ENCODE peak calls at places on chromosomes 4 and X, in six cellular contexts. One of them, this sample, is unnamed.
A peak's percentile ranks its signal among the peaks of the same experiment; 100 is the strongest.

GRCh38 chr4:38634047-38634759 is 29.8 kb upstream of the KLF3 start:
- DNase-seq in HL-60: no peak
- DNase-seq in transverse colon: no peak
- DNase-seq in endothelial cell of umbilical vein: no peak
- DNase-seq in HepG2: no peak
- DNase-seq in SK-N-SH: no peak
- DNase-seq in this sample: no peak

GRCh38 chr4:170005472-170005871 is 20.7 kb downstream of the MFAP3L start:
- DNase-seq in HL-60: no peak
- DNase-seq in transverse colon: no peak
- DNase-seq in endothelial cell of umbilical vein: no peak
- DNase-seq in HepG2: no peak
- DNase-seq in SK-N-SH: no peak
- DNase-seq in this sample: no peak

GRCh38 chr4:39732728-39733127 is 34.8 kb downstream of the UBE2K start:
- DNase-seq in HL-60: no peak
- DNase-seq in transverse colon: no peak
- DNase-seq in endothelial cell of umbilical vein: no peak
- DNase-seq in HepG2: no peak
- DNase-seq in SK-N-SH: no peak
- DNase-seq in this sample: no peak

GRCh38 chr4:105666693-105667092 is 41.8 kb downstream of the INTS12 start:
- DNase-seq in HL-60: no peak
- DNase-seq in transverse colon: no peak
- DNase-seq in endothelial cell of umbilical vein: peak; percentile 1
- DNase-seq in HepG2: no peak
- DNase-seq in SK-N-SH: no peak
- DNase-seq in this sample: peak; percentile 47

GRCh38 chrX:21354725-21355124 is 19.5 kb upstream of the CNKSR2 start:
- DNase-seq in HL-60: no peak
- DNase-seq in transverse colon: no peak
- DNase-seq in endothelial cell of umbilical vein: no peak
- DNase-seq in HepG2: peak; percentile 1
- DNase-seq in SK-N-SH: no peak
- DNase-seq in this sample: no peak

GRCh38 chr4:8330821-8331566 is 61.4 kb downstream of the HTRA3 start:
- DNase-seq in HL-60: no peak
- DNase-seq in transverse colon: peak; percentile 23
- DNase-seq in endothelial cell of umbilical vein: no peak
- DNase-seq in HepG2: no peak
- DNase-seq in SK-N-SH: no peak
- DNase-seq in this sample: no peak

GRCh38 chr4:153520227-153520626 is 54.1 kb downstream of the TMEM131L start:
- DNase-seq in HL-60: no peak
- DNase-seq in transverse colon: no peak
- DNase-seq in endothelial cell of umbilical vein: no peak
- DNase-seq in HepG2: no peak
- DNase-seq in SK-N-SH: no peak
- DNase-seq in this sample: no peak

GRCh38 chr4:185395255-185395955 is at the start of gene LRP2BP:
- DNase-seq in HL-60: no peak
- DNase-seq in transverse colon: no peak
- DNase-seq in endothelial cell of umbilical vein: peak; percentile 46
- DNase-seq in HepG2: peak; percentile 59
- DNase-seq in SK-N-SH: no peak
- DNase-seq in this sample: no peak

GRCh38 chrX:151019837-151020236 is 36.7 kb downstream of the HMGB3 start:
- DNase-seq in HL-60: no peak
- DNase-seq in transverse colon: no peak
- DNase-seq in endothelial cell of umbilical vein: no peak
- DNase-seq in HepG2: no peak
- DNase-seq in SK-N-SH: no peak
- DNase-seq in this sample: no peak

GRCh38 chr4:17309567-17310268 is 202.2 kb downstream of the QDPR start:
- DNase-seq in HL-60: no peak
- DNase-seq in transverse colon: no peak
- DNase-seq in endothelial cell of umbilical vein: peak; percentile 13
- DNase-seq in HepG2: no peak
- DNase-seq in SK-N-SH: no peak
- DNase-seq in this sample: no peak

GRCh38 chr4:99811850-99812249 is 4.8 kb upstream of the DAPP1 start:
- DNase-seq in HL-60: peak; percentile 51
- DNase-seq in transverse colon: peak; percentile 45
- DNase-seq in endothelial cell of umbilical vein: peak; percentile 40
- DNase-seq in HepG2: peak; percentile 15
- DNase-seq in SK-N-SH: no peak
- DNase-seq in this sample: peak; percentile 80

GRCh38 chr4:155703486-155704227 is 37.0 kb downstream of the GUCY1A1 start:
- DNase-seq in HL-60: no peak
- DNase-seq in transverse colon: no peak
- DNase-seq in endothelial cell of umbilical vein: no peak
- DNase-seq in HepG2: no peak
- DNase-seq in SK-N-SH: no peak
- DNase-seq in this sample: no peak

GRCh38 chr4:7270121-7270520 is 77.8 kb downstream of the SORCS2 start:
- DNase-seq in HL-60: no peak
- DNase-seq in transverse colon: no peak
- DNase-seq in endothelial cell of umbilical vein: no peak
- DNase-seq in HepG2: no peak
- DNase-seq in SK-N-SH: no peak
- DNase-seq in this sample: no peak

GRCh38 chr4:154574311-154574710 is 11.5 kb downstream of the FGB start:
- DNase-seq in HL-60: no peak
- DNase-seq in transverse colon: no peak
- DNase-seq in endothelial cell of umbilical vein: no peak
- DNase-seq in HepG2: no peak
- DNase-seq in SK-N-SH: no peak
- DNase-seq in this sample: no peak

GRCh38 chr4:41957634-41958033 is 22.4 kb downstream of the TMEM33 start:
- DNase-seq in HL-60: no peak
- DNase-seq in transverse colon: no peak
- DNase-seq in endothelial cell of umbilical vein: peak; percentile 31
- DNase-seq in HepG2: peak; percentile 27
- DNase-seq in SK-N-SH: peak; percentile 41
- DNase-seq in this sample: peak; percentile 82

DNA sequence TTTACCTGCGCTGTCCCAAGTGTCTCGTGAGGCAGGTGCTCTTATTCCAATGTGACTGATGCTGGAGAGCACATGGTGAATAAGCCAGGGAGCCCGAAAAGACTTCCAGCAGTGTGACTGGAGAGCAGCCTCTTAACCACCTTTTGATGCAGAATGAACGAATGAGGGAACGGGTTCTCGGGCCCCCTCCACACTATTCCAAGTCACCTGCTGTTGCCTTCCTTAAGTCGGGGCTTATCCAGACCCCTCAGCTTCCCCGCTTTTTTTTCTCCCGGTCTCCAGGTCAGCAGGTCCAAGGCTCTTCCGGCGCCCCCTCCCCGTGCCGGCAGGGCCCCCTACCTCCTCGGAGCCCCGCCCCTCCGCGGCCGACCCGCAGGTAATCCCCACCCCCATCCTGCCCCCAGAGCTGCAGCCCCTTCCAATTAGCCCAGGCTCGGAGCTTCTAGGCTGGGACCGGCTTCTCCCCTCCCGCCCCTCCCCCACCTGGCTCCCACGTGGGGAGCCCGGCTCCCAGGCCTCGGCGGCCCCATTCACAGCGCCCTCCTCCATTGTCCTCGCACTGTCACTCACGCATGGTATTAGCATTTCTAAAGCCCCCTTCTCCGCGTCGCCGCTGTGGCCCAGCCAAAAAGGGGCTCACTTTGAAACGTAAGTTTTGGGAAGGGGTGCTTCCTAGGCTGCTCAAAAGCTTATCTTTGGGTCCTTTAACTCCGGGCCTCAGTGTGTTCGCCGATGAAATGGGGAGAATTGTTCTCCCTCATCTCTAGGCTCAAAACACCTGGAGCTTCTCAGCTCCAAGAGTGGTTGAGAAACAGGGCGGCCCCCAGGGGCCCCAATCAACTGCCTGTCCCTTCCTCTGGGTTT is 56.2 kb upstream of the PJA1 start:
- DNase-seq in HL-60: no peak
- DNase-seq in transverse colon: no peak
- DNase-seq in endothelial cell of umbilical vein: no peak
- DNase-seq in HepG2: no peak
- DNase-seq in SK-N-SH: no peak
- DNase-seq in this sample: peak; percentile 58
- H3K27ac ChIP-seq in HL-60: no peak overlapping the region
- H3K27ac ChIP-seq in transverse colon: no peak overlapping the region
- H3K27ac ChIP-seq in endothelial cell of umbilical vein: no peak overlapping the region
- H3K27ac ChIP-seq in HepG2: no peak overlapping the region
- H3K27ac ChIP-seq in SK-N-SH: no peak overlapping the region
- H3K27ac ChIP-seq in this sample: no peak overlapping the region

GRCh38 chr4:173522160-173522873 is 7.7 kb downstream of the HAND2 start:
- DNase-seq in HL-60: no peak
- DNase-seq in transverse colon: peak; percentile 71
- DNase-seq in endothelial cell of umbilical vein: peak; percentile 29
- DNase-seq in HepG2: no peak
- DNase-seq in SK-N-SH: peak; percentile 73
- DNase-seq in this sample: peak; percentile 81
- TF ChIP-seq POLR2AphosphoS5 in HL-60: no peak
- TF ChIP-seq POLR2AphosphoS5 in transverse colon: peak; percentile 6
- TF ChIP-seq POLR2AphosphoS5 in endothelial cell of umbilical vein: no peak
- TF ChIP-seq POLR2AphosphoS5 in HepG2: no peak
- TF ChIP-seq POLR2AphosphoS5 in SK-N-SH: peak; percentile 89
- TF ChIP-seq POLR2AphosphoS5 in this sample: no peak

GRCh38 chr4:19735012-19735411 is 516.7 kb upstream of the SLIT2 start:
- DNase-seq in HL-60: no peak
- DNase-seq in transverse colon: no peak
- DNase-seq in endothelial cell of umbilical vein: no peak
- DNase-seq in HepG2: no peak
- DNase-seq in SK-N-SH: no peak
- DNase-seq in this sample: no peak

GRCh38 chr4:19739101-19739651 is 512.5 kb upstream of the SLIT2 start:
- DNase-seq in HL-60: no peak
- DNase-seq in transverse colon: no peak
- DNase-seq in endothelial cell of umbilical vein: peak; percentile 96
- DNase-seq in HepG2: no peak
- DNase-seq in SK-N-SH: no peak
- DNase-seq in this sample: no peak

DNA sequence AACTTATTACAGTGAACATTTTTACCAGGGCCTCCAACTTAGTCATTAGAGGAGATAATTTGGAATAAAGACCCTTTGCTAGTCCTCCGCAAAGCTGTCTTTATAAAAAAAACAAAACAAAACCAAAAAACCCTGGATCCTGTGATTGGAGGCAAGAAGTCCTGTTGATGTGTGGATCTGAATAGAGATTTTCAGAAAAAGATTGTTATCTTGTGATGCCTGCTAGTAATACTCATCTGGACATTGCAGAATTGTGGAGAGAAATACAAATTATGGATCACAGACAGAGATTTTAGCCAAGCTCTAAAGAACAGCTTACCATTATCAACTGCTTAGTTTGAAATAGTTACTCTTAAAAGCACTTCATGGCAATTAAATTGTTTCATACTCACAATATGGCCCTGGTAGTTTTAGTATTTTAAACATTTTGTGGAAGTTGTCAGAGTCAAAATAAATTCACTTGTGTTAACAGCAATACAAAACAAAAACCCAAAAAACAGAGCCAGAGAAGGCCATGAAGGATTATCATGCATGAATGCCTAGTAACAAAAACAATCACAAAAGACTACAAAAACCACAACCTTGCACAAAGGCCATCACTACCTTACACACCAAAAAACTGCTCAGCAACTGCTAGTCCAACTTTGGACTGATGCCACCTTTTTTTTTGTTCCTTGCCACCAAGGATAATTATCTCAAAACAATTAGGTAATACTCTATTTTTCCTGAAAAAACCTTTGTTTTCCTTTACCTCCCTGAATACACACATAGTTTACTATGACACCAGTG is 514.5 kb upstream of the SLIT2 start:
- DNase-seq in HL-60: no peak
- DNase-seq in transverse colon: no peak
- DNase-seq in endothelial cell of umbilical vein: peak; percentile 21
- DNase-seq in HepG2: no peak
- DNase-seq in SK-N-SH: no peak
- DNase-seq in this sample: no peak
- H3K27ac ChIP-seq in HL-60: no peak overlapping the region
- H3K27ac ChIP-seq in transverse colon: no peak overlapping the region
- H3K27ac ChIP-seq in endothelial cell of umbilical vein: no peak overlapping the region
- H3K27ac ChIP-seq in HepG2: no peak overlapping the region
- H3K27ac ChIP-seq in SK-N-SH: no peak overlapping the region
- H3K27ac ChIP-seq in this sample: no peak overlapping the region

DNA sequence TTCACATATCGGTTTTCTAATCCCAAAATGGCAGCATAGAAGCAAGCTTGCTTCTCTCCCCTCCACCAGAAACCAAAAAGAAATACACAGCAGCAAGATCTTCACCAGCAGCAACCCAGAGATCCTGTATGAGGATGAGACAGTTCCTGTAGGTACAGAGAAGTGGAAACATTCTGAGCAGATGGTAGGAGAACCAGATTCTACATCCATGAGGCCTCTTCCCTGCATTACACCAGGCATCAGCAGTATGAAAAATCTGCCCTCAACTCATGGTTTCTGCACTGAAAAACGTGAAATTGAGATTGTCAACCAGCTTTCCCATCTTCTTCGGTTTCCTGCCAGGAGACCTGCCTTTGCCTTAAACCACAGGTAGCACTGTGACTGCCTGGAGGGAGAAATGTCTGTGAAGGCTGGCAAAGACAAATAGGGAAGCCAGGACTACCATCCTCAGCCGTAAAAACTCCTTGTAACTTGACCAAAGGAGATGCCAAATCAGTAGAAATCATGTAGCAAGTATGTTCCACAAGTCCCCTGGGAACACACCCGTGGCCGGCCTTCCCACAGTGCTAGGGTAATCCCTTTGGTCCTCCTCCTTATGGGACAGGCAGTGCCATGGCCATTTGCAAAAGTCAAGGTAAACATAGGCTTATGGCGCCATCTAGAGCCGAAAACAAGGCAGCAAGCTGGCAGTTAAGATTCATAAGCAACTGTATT is 24.0 kb upstream of the MTHFD2L start:
- DNase-seq in HL-60: peak; percentile 40
- DNase-seq in transverse colon: peak; percentile 82
- DNase-seq in endothelial cell of umbilical vein: peak; percentile 90
- DNase-seq in HepG2: peak; percentile 54
- DNase-seq in SK-N-SH: peak; percentile 27
- DNase-seq in this sample: peak; percentile 87
- TF ChIP-seq POLR2AphosphoS5 in HL-60: no peak
- TF ChIP-seq POLR2AphosphoS5 in transverse colon: no peak
- TF ChIP-seq POLR2AphosphoS5 in endothelial cell of umbilical vein: no peak
- TF ChIP-seq POLR2AphosphoS5 in HepG2: no peak
- TF ChIP-seq POLR2AphosphoS5 in SK-N-SH: no peak
- TF ChIP-seq POLR2AphosphoS5 in this sample: no peak